ENCODE peak calls at places on chromosomes 16 and 17, in four cellular contexts. N is erythroblast, X is RPMI8226, Z is AG10803. P is an unnamed sample.

GRCh38 chr17:21129023-21129681 is 2.4 kb downstream of the DHRS7B start:
- DNase-seq in N (peak), X (no peak), Z (peak), P (peak)

GRCh38 chr16:20851601-20852000 is 45.3 kb downstream of the REXO5 start:
- DNase-seq in N (no peak), X (no peak), Z (peak), P (peak)

GRCh38 chr17:57919912-57920311 is 35.3 kb downstream of the CUEDC1 start:
- DNase-seq in N (no peak), X (no peak), Z (no peak), P (no peak)

GRCh38 chr16:24539850-24540484 is 601 bp downstream of the RBBP6 start:
- DNase-seq in N (peak), X (no peak), Z (peak), P (peak)

GRCh38 chr17:28133562-28133970 is 91.1 kb downstream of the NLK start:
- DNase-seq in N (no peak), X (no peak), Z (peak), P (peak)

GRCh38 chr16:88070989-88071625 is 119.9 kb downstream of the BANP start:
- DNase-seq in N (no peak), X (no peak), Z (no peak), P (no peak)

GRCh38 chr17:58402047-58402446 is 15.3 kb downstream of the RNF43 start:
- DNase-seq in N (no peak), X (no peak), Z (peak), P (peak)

GRCh38 chr17:78409191-78409621 is 30.8 kb downstream of the PGS1 start:
- DNase-seq in N (no peak), X (no peak), Z (no peak), P (no peak)

GRCh38 chr17:31926100-31926729 is 10.6 kb upstream of the SUZ12 start:
- DNase-seq in N (no peak), X (no peak), Z (no peak), P (no peak)

GRCh38 chr17:58529275-58529674 is 14.8 kb upstream of the MTMR4 start:
- DNase-seq in N (no peak), X (no peak), Z (no peak), P (no peak)

GRCh38 chr17:49964539-49965521 is 4.2 kb upstream of the DLX4 start:
- DNase-seq in N (no peak), X (no peak), Z (no peak), P (no peak)

GRCh38 chr16:85524630-85525463 is 88.3 kb upstream of the GSE1 start:
- DNase-seq in N (peak), X (no peak), Z (peak), P (peak)

GRCh38 chr17:2954898-2955445 is 108.4 kb downstream of the OR1D5 start:
- DNase-seq in N (no peak), X (no peak), Z (peak), P (peak)

GRCh38 chr16:71214771-71215381 is 15.6 kb downstream of the HYDIN start:
- DNase-seq in N (peak), X (no peak), Z (no peak), P (no peak)

GRCh38 chr16:65070831-65071230 is 51.0 kb downstream of the CDH11 start:
- DNase-seq in N (peak), X (peak), Z (peak), P (peak)

GRCh38 chr16:593406-593805 is 3.5 kb downstream of the RAB40C start:
- DNase-seq in N (no peak), X (no peak), Z (no peak), P (no peak)

GRCh38 chr16:57522960-57523359 is 13.4 kb downstream of the CCDC102A start:
- DNase-seq in N (no peak), X (no peak), Z (no peak), P (no peak)

GRCh38 chr16:81987706-81988105 is 23.6 kb downstream of the SDR42E1 start:
- DNase-seq in N (no peak), X (no peak), Z (no peak), P (no peak)

GRCh38 chr16:88920618-88921602 is 54.5 kb upstream of the PABPN1L start:
- DNase-seq in N (no peak), X (no peak), Z (peak), P (peak)

GRCh38 chr16:84058664-84059063 is 16.1 kb upstream of the SLC38A8 start:
- DNase-seq in N (no peak), X (no peak), Z (no peak), P (no peak)

GRCh38 chr16:2584742-2585650 is 47.2 kb downstream of the PDPK1 start:
- DNase-seq in N (no peak), X (no peak), Z (peak), P (peak)

GRCh38 chr17:12365805-12366204 is 299.9 kb upstream of the MYOCD start:
- DNase-seq in N (no peak), X (no peak), Z (no peak), P (peak)

GRCh38 chr17:61475726-61476125 is 23.5 kb downstream of the TBX4 start:
- DNase-seq in N (no peak), X (no peak), Z (peak), P (peak)

GRCh38 chr17:30921544-30922196 is at the start of gene ADAP2:
- DNase-seq in N (peak), X (peak), Z (no peak), P (peak)

GRCh38 chr17:27879987-27880608 is 13.1 kb downstream of the LYRM9 start:
- DNase-seq in N (peak), X (peak), Z (peak), P (peak)

GRCh38 chr17:73585583-73585982 is 58.7 kb downstream of the SDK2 start:
- DNase-seq in N (no peak), X (no peak), Z (no peak), P (no peak)

GRCh38 chr16:49857423-49858181 is 1.7 kb upstream of the ZNF423 start:
- DNase-seq in N (peak), X (peak), Z (peak), P (peak)

GRCh38 chr16:81873843-81874752 is 95.0 kb downstream of the PLCG2 start:
- DNase-seq in N (peak), X (peak), Z (peak), P (peak)

GRCh38 chr17:78355701-78356100 is 4.2 kb downstream of the SOCS3 start:
- DNase-seq in N (no peak), X (no peak), Z (no peak), P (no peak)

GRCh38 chr16:66365588-66365987 is 903 bp upstream of the CDH5 start:
- DNase-seq in N (no peak), X (peak), Z (no peak), P (peak)

GRCh38 chr17:42407289-42407836 is 15.7 kb downstream of the CAVIN1 start:
- DNase-seq in N (peak), X (peak), Z (peak), P (no peak)

GRCh38 chr16:7364054-7364407 is 31.4 kb downstream of the RBFOX1 start:
- DNase-seq in N (no peak), X (no peak), Z (no peak), P (no peak)

GRCh38 chr17:1043601-1044251 is 46.8 kb downstream of the TIMM22 start:
- DNase-seq in N (no peak), X (no peak), Z (no peak), P (no peak)

GRCh38 chr17:45389354-45389753 is 43.3 kb downstream of the ARHGAP27 start:
- DNase-seq in N (no peak), X (no peak), Z (no peak), P (no peak)

GRCh38 chr16:424033-424622 is 1.3 kb upstream of the RAB11FIP3 start:
- DNase-seq in N (peak), X (no peak), Z (peak), P (peak)

GRCh38 chr17:6474376-6474775 is 30.1 kb downstream of the PIMREG start:
- DNase-seq in N (no peak), X (no peak), Z (no peak), P (no peak)

GRCh38 chr16:88999457-89000206 is 22.6 kb upstream of the CBFA2T3 start:
- DNase-seq in N (no peak), X (no peak), Z (no peak), P (no peak)

GRCh38 chr17:75077490-75078096 is 10.2 kb upstream of the SLC16A5 start:
- DNase-seq in N (peak), X (no peak), Z (peak), P (peak)

P was measured in AG20443.